ENCODE peak calls at places on chromosomes 6 and 20, in ten cellular contexts. One of them, this sample, is unnamed.

GRCh38 chr6:32154514-32155161 is 697 bp downstream of the PPT2 start:
- DNase-seq in activated T-cell treated with anti-CD3 and anti-CD28 coated beads for 1 hour: peak
- DNase-seq in amygdala: peak
- DNase-seq in left cardiac atrium: peak
- DNase-seq in natural killer cell treated with Interleukin-12 subunit alpha and Interleukin-12 subunit beta and Interleukin-15 and Interleukin-18, amount 100 ng/mL, for 72 hours: peak
- DNase-seq in amniotic epithelial cell: peak
- DNase-seq in hypothalamus: peak
- DNase-seq in left colon: peak
- DNase-seq in T-helper 2 cell: peak
- DNase-seq in SHP77: peak
- DNase-seq in this sample: peak

GRCh38 chr6:148723484-148723883 is 23.3 kb upstream of the UST start:
- DNase-seq in activated T-cell treated with anti-CD3 and anti-CD28 coated beads for 1 hour: no peak
- DNase-seq in amygdala: no peak
- DNase-seq in left cardiac atrium: no peak
- DNase-seq in natural killer cell treated with Interleukin-12 subunit alpha and Interleukin-12 subunit beta and Interleukin-15 and Interleukin-18, amount 100 ng/mL, for 72 hours: no peak
- DNase-seq in amniotic epithelial cell: peak
- DNase-seq in hypothalamus: no peak
- DNase-seq in left colon: no peak
- DNase-seq in T-helper 2 cell: no peak
- DNase-seq in SHP77: no peak
- DNase-seq in this sample: no peak

GRCh38 chr20:52783769-52784168 is 188.4 kb upstream of the TSHZ2 start:
- DNase-seq in activated T-cell treated with anti-CD3 and anti-CD28 coated beads for 1 hour: peak
- DNase-seq in amygdala: no peak
- DNase-seq in left cardiac atrium: no peak
- DNase-seq in natural killer cell treated with Interleukin-12 subunit alpha and Interleukin-12 subunit beta and Interleukin-15 and Interleukin-18, amount 100 ng/mL, for 72 hours: no peak
- DNase-seq in amniotic epithelial cell: no peak
- DNase-seq in hypothalamus: no peak
- DNase-seq in left colon: no peak
- DNase-seq in T-helper 2 cell: peak
- DNase-seq in SHP77: no peak
- DNase-seq in this sample: no peak

GRCh38 chr20:49750611-49751396 is 37.1 kb upstream of the B4GALT5 start:
- DNase-seq in activated T-cell treated with anti-CD3 and anti-CD28 coated beads for 1 hour: no peak
- DNase-seq in amygdala: no peak
- DNase-seq in left cardiac atrium: no peak
- DNase-seq in natural killer cell treated with Interleukin-12 subunit alpha and Interleukin-12 subunit beta and Interleukin-15 and Interleukin-18, amount 100 ng/mL, for 72 hours: no peak
- DNase-seq in amniotic epithelial cell: no peak
- DNase-seq in hypothalamus: no peak
- DNase-seq in left colon: no peak
- DNase-seq in T-helper 2 cell: peak
- DNase-seq in SHP77: no peak
- DNase-seq in this sample: no peak

GRCh38 chr20:18585134-18585533 is 2.7 kb upstream of the DTD1 start:
- DNase-seq in activated T-cell treated with anti-CD3 and anti-CD28 coated beads for 1 hour: no peak
- DNase-seq in amygdala: no peak
- DNase-seq in left cardiac atrium: no peak
- DNase-seq in natural killer cell treated with Interleukin-12 subunit alpha and Interleukin-12 subunit beta and Interleukin-15 and Interleukin-18, amount 100 ng/mL, for 72 hours: no peak
- DNase-seq in amniotic epithelial cell: peak
- DNase-seq in hypothalamus: no peak
- DNase-seq in left colon: no peak
- DNase-seq in T-helper 2 cell: no peak
- DNase-seq in SHP77: no peak
- DNase-seq in this sample: no peak

GRCh38 chr6:53986165-53986720 is 125.0 kb upstream of the MLIP start:
- DNase-seq in activated T-cell treated with anti-CD3 and anti-CD28 coated beads for 1 hour: no peak
- DNase-seq in amygdala: peak
- DNase-seq in left cardiac atrium: peak
- DNase-seq in natural killer cell treated with Interleukin-12 subunit alpha and Interleukin-12 subunit beta and Interleukin-15 and Interleukin-18, amount 100 ng/mL, for 72 hours: no peak
- DNase-seq in amniotic epithelial cell: peak
- DNase-seq in hypothalamus: no peak
- DNase-seq in left colon: peak
- DNase-seq in T-helper 2 cell: peak
- DNase-seq in SHP77: peak
- DNase-seq in this sample: no peak

GRCh38 chr6:13299909-13300308 is 28.4 kb downstream of the TBC1D7 start:
- DNase-seq in activated T-cell treated with anti-CD3 and anti-CD28 coated beads for 1 hour: no peak
- DNase-seq in amygdala: no peak
- DNase-seq in left cardiac atrium: no peak
- DNase-seq in natural killer cell treated with Interleukin-12 subunit alpha and Interleukin-12 subunit beta and Interleukin-15 and Interleukin-18, amount 100 ng/mL, for 72 hours: no peak
- DNase-seq in amniotic epithelial cell: no peak
- DNase-seq in hypothalamus: no peak
- DNase-seq in left colon: no peak
- DNase-seq in T-helper 2 cell: no peak
- DNase-seq in SHP77: no peak
- DNase-seq in this sample: no peak

GRCh38 chr6:149094156-149094555 is 223.4 kb upstream of the TAB2 start:
- DNase-seq in activated T-cell treated with anti-CD3 and anti-CD28 coated beads for 1 hour: no peak
- DNase-seq in amygdala: no peak
- DNase-seq in left cardiac atrium: no peak
- DNase-seq in natural killer cell treated with Interleukin-12 subunit alpha and Interleukin-12 subunit beta and Interleukin-15 and Interleukin-18, amount 100 ng/mL, for 72 hours: no peak
- DNase-seq in amniotic epithelial cell: no peak
- DNase-seq in hypothalamus: no peak
- DNase-seq in left colon: no peak
- DNase-seq in T-helper 2 cell: peak
- DNase-seq in SHP77: no peak
- DNase-seq in this sample: no peak

GRCh38 chr6:135811172-135811571 is 40.3 kb upstream of the PDE7B start:
- DNase-seq in activated T-cell treated with anti-CD3 and anti-CD28 coated beads for 1 hour: no peak
- DNase-seq in amygdala: no peak
- DNase-seq in left cardiac atrium: no peak
- DNase-seq in natural killer cell treated with Interleukin-12 subunit alpha and Interleukin-12 subunit beta and Interleukin-15 and Interleukin-18, amount 100 ng/mL, for 72 hours: no peak
- DNase-seq in amniotic epithelial cell: no peak
- DNase-seq in hypothalamus: no peak
- DNase-seq in left colon: no peak
- DNase-seq in T-helper 2 cell: no peak
- DNase-seq in SHP77: no peak
- DNase-seq in this sample: no peak

GRCh38 chr6:50868466-50868865 is 49.8 kb downstream of the TFAP2B start:
- DNase-seq in activated T-cell treated with anti-CD3 and anti-CD28 coated beads for 1 hour: no peak
- DNase-seq in amygdala: no peak
- DNase-seq in left cardiac atrium: no peak
- DNase-seq in natural killer cell treated with Interleukin-12 subunit alpha and Interleukin-12 subunit beta and Interleukin-15 and Interleukin-18, amount 100 ng/mL, for 72 hours: no peak
- DNase-seq in amniotic epithelial cell: no peak
- DNase-seq in hypothalamus: no peak
- DNase-seq in left colon: no peak
- DNase-seq in T-helper 2 cell: no peak
- DNase-seq in SHP77: no peak
- DNase-seq in this sample: no peak

This sample was measured in pancreas.